ENCODE peak calls at places on chromosome 20, in four cellular contexts. One of them, this sample, is unnamed.
A peak's percentile ranks its signal among the peaks of the same experiment; 100 is the strongest.

GRCh38 chr20:20404546-20405092 is 36.7 kb downstream of the INSM1 start:
- DNase-seq in HCT116: no peak
- DNase-seq in A549: no peak
- DNase-seq in Panc1: no peak
- DNase-seq in this sample: no peak

GRCh38 chr20:17589161-17589834 is 19.4 kb downstream of the DSTN start:
- DNase-seq in A549: no peak
- DNase-seq in HCT116: no peak
- DNase-seq in Panc1: no peak
- DNase-seq in this sample: no peak

GRCh38 chr20:44080646-44081267 is 106.2 kb downstream of the JPH2 start:
- DNase-seq in Panc1: peak; percentile 78
- DNase-seq in A549: peak; percentile 85
- DNase-seq in HCT116: peak; percentile 68
- DNase-seq in this sample: no peak

GRCh38 chr20:19966840-19967239 is 50.3 kb upstream of the NAA20 start:
- DNase-seq in Panc1: no peak
- DNase-seq in HCT116: no peak
- DNase-seq in A549: no peak
- DNase-seq in this sample: no peak

GRCh38 chr20:8678098-8678776 is 390.6 kb upstream of the PLCB4 start:
- DNase-seq in Panc1: no peak
- DNase-seq in HCT116: no peak
- DNase-seq in A549: no peak
- DNase-seq in this sample: no peak

GRCh38 chr20:64057628-64058498 is 5.1 kb upstream of the TCEA2 start:
- DNase-seq in Panc1: no peak
- DNase-seq in HCT116: no peak
- DNase-seq in A549: peak; percentile 90
- DNase-seq in this sample: peak; percentile 30

GRCh38 chr20:38338849-38339520 is 7.3 kb upstream of the LBP start:
- DNase-seq in HCT116: no peak
- DNase-seq in A549: no peak
- DNase-seq in Panc1: no peak
- DNase-seq in this sample: no peak

GRCh38 chr20:44688053-44688625 is 27.0 kb upstream of the CCN5 start:
- DNase-seq in A549: no peak
- DNase-seq in HCT116: no peak
- DNase-seq in Panc1: no peak
- DNase-seq in this sample: no peak

GRCh38 chr20:23094213-23094896 is 8.2 kb upstream of the CD93 start:
- DNase-seq in Panc1: no peak
- DNase-seq in HCT116: no peak
- DNase-seq in A549: no peak
- DNase-seq in this sample: no peak

GRCh38 chr20:54350415-54350814 is 125.0 kb upstream of the DOK5 start:
- DNase-seq in A549: no peak
- DNase-seq in Panc1: no peak
- DNase-seq in HCT116: no peak
- DNase-seq in this sample: no peak

GRCh38 chr20:8431538-8432434 is 299.7 kb downstream of the PLCB1 start:
- DNase-seq in A549: no peak
- DNase-seq in HCT116: no peak
- DNase-seq in Panc1: no peak
- DNase-seq in this sample: no peak

GRCh38 chr20:47327711-47328110 is 28.8 kb downstream of the ZMYND8 start:
- DNase-seq in A549: no peak
- DNase-seq in HCT116: no peak
- DNase-seq in Panc1: no peak
- DNase-seq in this sample: no peak

GRCh38 chr20:4605166-4605565 is 116.5 kb upstream of the PRND start:
- DNase-seq in A549: no peak
- DNase-seq in Panc1: no peak
- DNase-seq in HCT116: no peak
- DNase-seq in this sample: no peak

GRCh38 chr20:35317416-35317815 is 25.2 kb upstream of the FAM83C start:
- DNase-seq in A549: no peak
- DNase-seq in HCT116: no peak
- DNase-seq in Panc1: no peak
- DNase-seq in this sample: no peak

GRCh38 chr20:53917145-53918009 is 153.0 kb downstream of the BCAS1 start:
- DNase-seq in A549: no peak
- DNase-seq in HCT116: no peak
- DNase-seq in Panc1: no peak
- DNase-seq in this sample: no peak

GRCh38 chr20:13786143-13786828 is 1.5 kb downstream of the NDUFAF5 start:
- DNase-seq in HCT116: no peak
- DNase-seq in Panc1: no peak
- DNase-seq in A549: no peak
- DNase-seq in this sample: no peak

GRCh38 chr20:14055127-14055742 is 59.9 kb downstream of the MACROD2 start:
- DNase-seq in HCT116: peak; percentile 48
- DNase-seq in A549: peak; percentile 20
- DNase-seq in Panc1: peak; percentile 51
- DNase-seq in this sample: no peak

DNA sequence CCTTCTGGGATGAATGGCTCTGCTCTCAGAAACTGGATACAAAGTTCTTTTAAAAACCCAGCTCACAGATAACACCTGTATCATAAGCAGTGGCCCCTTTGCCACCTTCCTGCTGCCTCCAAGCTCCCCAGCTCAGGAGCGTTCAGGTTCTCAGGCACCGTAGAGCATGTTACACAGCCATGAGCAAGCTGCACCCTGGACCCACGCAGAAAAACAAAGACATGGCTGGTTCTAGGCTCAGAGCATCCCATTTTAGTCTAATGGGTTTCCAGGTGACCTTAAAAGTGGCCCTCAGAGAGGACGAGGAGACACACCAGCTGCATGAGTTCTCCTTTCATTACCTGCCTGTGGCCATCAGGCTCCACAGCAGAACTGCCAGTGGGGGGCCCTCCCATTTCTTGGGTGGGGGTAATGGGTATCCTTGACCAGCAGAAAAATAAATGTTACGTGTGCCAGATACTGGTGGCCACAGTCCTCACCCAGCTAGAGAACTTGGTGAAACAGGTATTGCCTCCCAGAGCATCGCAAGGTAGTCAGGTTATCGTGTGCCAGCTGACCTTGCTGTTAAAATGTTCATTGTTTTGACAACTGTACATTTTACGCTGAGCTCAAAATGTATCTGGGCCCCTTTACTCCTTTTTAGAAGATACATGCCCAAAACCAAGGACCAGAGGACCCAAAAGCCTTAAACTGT is 7.5 kb downstream of the PSMA7 start:
- DNase-seq in A549: no peak
- DNase-seq in HCT116: no peak
- DNase-seq in Panc1: no peak
- DNase-seq in this sample: no peak
- H3K27ac ChIP-seq in A549: no peak overlapping the region
- H3K27ac ChIP-seq in HCT116: no peak overlapping the region
- H3K27ac ChIP-seq in Panc1: no peak overlapping the region
- H3K27ac ChIP-seq in this sample: no peak overlapping the region

GRCh38 chr20:55667024-55667423 is 338.3 kb downstream of the CBLN4 start:
- DNase-seq in A549: no peak
- DNase-seq in Panc1: no peak
- DNase-seq in HCT116: no peak
- DNase-seq in this sample: no peak

GRCh38 chr20:55668659-55669058 is 336.7 kb downstream of the CBLN4 start:
- DNase-seq in A549: no peak
- DNase-seq in HCT116: no peak
- DNase-seq in Panc1: no peak
- DNase-seq in this sample: no peak

GRCh38 chr20:55667955-55668354 is 337.4 kb downstream of the CBLN4 start:
- DNase-seq in Panc1: no peak
- DNase-seq in A549: no peak
- DNase-seq in HCT116: no peak
- DNase-seq in this sample: no peak
- H3K27ac ChIP-seq in Panc1: no peak overlapping the region
- H3K27ac ChIP-seq in A549: no peak overlapping the region
- H3K27ac ChIP-seq in HCT116: no peak overlapping the region
- H3K27ac ChIP-seq in this sample: no peak overlapping the region

DNA sequence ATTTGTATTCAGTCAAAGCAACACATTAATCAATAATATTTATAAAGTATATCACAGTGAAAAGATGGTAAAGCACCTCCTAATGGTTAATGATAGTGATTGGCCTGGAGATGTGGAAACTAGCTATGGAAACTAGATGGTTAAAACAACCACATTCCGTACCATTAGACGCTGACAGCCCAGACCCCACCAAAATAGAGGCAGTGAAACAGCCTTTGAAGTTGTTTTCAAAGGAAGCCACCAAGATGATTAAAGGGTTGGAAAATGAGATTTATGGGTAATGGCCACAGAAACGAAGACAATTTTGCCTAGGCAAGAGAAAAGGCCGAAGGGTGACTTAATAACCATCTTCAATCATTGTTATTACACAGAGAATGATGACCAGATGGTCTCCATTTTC is 85.7 kb downstream of the ZHX3 start:
- DNase-seq in Panc1: no peak
- DNase-seq in A549: no peak
- DNase-seq in HCT116: no peak
- DNase-seq in this sample: no peak
- H3K27ac ChIP-seq in Panc1: no peak overlapping the region
- H3K27ac ChIP-seq in A549: no peak overlapping the region
- H3K27ac ChIP-seq in HCT116: no peak overlapping the region
- H3K27ac ChIP-seq in this sample: peak overlapping the region; percentile 94

GRCh38 chr20:59255256-59255655 is 45.2 kb upstream of the EDN3 start:
- DNase-seq in Panc1: no peak
- DNase-seq in A549: no peak
- DNase-seq in HCT116: no peak
- DNase-seq in this sample: no peak
- H3K27ac ChIP-seq in Panc1: no peak overlapping the region
- H3K27ac ChIP-seq in A549: no peak overlapping the region
- H3K27ac ChIP-seq in HCT116: no peak overlapping the region
- H3K27ac ChIP-seq in this sample: no peak overlapping the region

DNA sequence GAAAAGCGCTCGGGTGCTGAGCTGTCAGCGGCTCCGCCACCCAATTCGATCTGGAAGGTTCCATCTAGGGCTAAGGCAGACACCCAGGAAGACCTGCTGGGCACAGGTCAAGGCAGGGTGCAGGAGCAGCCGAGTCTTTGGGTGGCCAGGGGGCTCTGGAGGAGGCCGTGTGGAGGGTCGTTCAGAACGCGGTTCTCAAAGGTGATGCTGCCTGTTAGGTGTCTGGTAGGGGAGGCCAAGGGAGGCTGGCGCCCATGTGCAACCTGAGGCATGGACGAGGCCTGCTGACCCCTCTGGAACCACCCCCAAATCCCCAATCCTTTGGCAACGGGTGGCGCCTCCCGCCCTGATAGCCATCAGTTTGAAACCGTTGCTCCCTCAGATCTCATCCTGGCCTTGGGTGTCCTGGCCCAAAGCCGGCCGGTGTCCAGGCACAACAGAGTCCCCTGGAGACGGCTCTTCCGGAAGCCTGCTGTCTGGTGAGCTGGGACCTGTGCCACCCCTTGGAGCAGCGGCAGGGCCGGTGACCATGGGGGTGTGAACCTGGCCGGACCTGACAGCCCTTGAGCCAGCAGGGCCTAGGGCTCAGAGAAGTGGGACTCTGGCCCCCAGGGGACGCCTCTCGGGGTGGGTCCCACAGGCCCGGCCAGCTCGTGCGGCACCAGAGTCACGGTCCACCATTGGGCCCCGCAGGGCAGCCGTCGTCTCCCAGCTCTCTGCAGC is 10.5 kb downstream of the SLC17A9 start:
- DNase-seq in HCT116: no peak
- DNase-seq in Panc1: no peak
- DNase-seq in A549: no peak
- DNase-seq in this sample: no peak
- H3K27ac ChIP-seq in HCT116: no peak overlapping the region
- H3K27ac ChIP-seq in Panc1: no peak overlapping the region
- H3K27ac ChIP-seq in A549: no peak overlapping the region
- H3K27ac ChIP-seq in this sample: no peak overlapping the region

DNA sequence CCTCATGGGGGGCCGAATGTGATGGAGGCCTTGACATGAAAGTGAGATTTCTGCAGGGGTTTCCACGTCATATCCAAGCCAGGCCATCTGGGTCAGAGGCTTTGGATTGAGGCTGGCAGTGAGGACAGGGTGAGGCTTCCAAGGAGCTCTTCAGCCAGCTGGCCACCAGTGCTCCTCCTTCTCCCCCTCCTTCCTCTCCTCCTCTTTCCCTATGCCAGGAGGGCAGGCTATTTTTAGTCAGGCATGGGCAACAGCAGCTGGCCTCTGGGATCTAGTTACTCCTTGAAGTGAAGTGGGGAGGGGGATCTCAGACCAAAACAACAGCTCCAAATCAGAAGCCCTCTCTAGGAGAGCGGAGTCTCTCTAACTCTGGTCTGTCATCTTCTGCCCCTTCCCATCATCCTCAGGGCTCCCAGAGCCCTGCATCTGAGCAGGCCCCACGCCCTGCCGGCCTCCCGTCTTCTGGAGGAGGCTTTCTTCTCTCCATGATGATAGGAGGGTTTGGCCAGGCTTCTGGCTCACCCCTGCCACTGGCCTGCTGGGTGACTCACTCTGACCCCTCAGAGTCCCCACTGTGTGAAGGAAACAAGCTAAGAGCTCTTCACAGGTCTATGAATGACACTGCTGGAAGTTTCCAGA is 612 bp downstream of the TNNC2 start:
- DNase-seq in Panc1: no peak
- DNase-seq in A549: no peak
- DNase-seq in HCT116: no peak
- DNase-seq in this sample: no peak
- H3K27ac ChIP-seq in Panc1: no peak overlapping the region
- H3K27ac ChIP-seq in A549: no peak overlapping the region
- H3K27ac ChIP-seq in HCT116: peak overlapping the region; percentile 14
- H3K27ac ChIP-seq in this sample: peak overlapping the region; percentile 30

GRCh38 chr20:56630506-56631317 is 1.6 kb downstream of the TFAP2C start:
- DNase-seq in HCT116: no peak
- DNase-seq in Panc1: no peak
- DNase-seq in A549: no peak
- DNase-seq in this sample: no peak
- H3K27ac ChIP-seq in HCT116: no peak overlapping the region
- H3K27ac ChIP-seq in Panc1: no peak overlapping the region
- H3K27ac ChIP-seq in A549: peak overlapping the region; percentile 90
- H3K27ac ChIP-seq in this sample: no peak overlapping the region

DNA sequence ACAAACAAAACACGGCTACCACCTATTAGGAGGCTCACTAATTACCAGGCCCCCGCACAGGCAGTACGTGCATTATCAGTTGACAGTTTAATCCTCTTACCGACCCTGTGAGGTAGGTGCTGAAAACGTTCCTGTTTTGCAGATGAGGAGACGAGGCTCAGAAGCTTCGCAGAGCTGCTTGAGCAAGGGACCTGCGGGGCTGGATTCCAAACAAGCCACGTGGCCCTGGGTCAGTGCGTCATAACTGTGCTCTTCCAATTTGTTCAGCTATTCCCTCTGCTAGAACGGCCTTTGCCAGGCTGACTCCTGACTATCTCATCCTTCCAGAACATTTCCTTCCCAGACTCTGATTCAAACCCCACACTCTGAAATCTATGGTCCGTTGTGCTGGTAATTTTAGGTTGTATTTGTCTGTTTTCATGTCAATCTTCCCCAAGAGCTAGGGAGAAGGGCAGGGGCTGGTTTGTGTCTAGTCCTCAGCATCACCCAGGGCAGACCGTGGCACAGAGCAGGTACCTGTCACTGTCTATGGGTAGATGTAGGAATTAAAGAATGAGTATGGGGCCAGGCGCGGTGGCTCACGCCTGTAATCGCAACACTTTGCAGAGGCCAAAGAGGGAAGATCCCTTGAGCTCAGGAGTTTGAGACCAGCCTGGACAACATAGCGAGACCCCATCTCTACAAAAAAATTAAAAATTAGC is 28.8 kb upstream of the TLDC2 start:
- DNase-seq in Panc1: no peak
- DNase-seq in A549: no peak
- DNase-seq in HCT116: no peak
- DNase-seq in this sample: peak; percentile 45
- H3K27ac ChIP-seq in Panc1: no peak overlapping the region
- H3K27ac ChIP-seq in A549: no peak overlapping the region
- H3K27ac ChIP-seq in HCT116: no peak overlapping the region
- H3K27ac ChIP-seq in this sample: peak overlapping the region; percentile 95

This sample was measured in caudate nucleus.